ENCODE peak calls at places on chromosome 1, in six cellular contexts. One of them, this sample, is unnamed.

GRCh38 chr1:60073605-60074278 is at the start of gene C1orf87:
- DNase-seq in NCI-H1092 treated with DMSO at 0.1 percent for 48 hours: no peak
- DNase-seq in HuH-7.5: no peak
- DNase-seq in activated CD8-positive, alpha-beta memory T cell treated with anti-CD3 and anti-CD28 coated beads for 1 hour: no peak
- DNase-seq in fibroblast of lung: no peak
- DNase-seq in breast epithelium: no peak
- DNase-seq in this sample: no peak

GRCh38 chr1:209755926-209756607 is at the start of gene TRAF3IP3:
- DNase-seq in NCI-H1092 treated with DMSO at 0.1 percent for 48 hours: no peak
- DNase-seq in HuH-7.5: no peak
- DNase-seq in activated CD8-positive, alpha-beta memory T cell treated with anti-CD3 and anti-CD28 coated beads for 1 hour: peak
- DNase-seq in fibroblast of lung: no peak
- DNase-seq in breast epithelium: no peak
- DNase-seq in this sample: no peak

GRCh38 chr1:156766288-156767100 is 841 bp upstream of the PRCC start:
- DNase-seq in NCI-H1092 treated with DMSO at 0.1 percent for 48 hours: peak
- DNase-seq in HuH-7.5: no peak
- DNase-seq in activated CD8-positive, alpha-beta memory T cell treated with anti-CD3 and anti-CD28 coated beads for 1 hour: no peak
- DNase-seq in fibroblast of lung: no peak
- DNase-seq in breast epithelium: no peak
- DNase-seq in this sample: no peak

GRCh38 chr1:52636701-52637695 is 4.0 kb downstream of the SHISAL2A start:
- DNase-seq in NCI-H1092 treated with DMSO at 0.1 percent for 48 hours: no peak
- DNase-seq in HuH-7.5: no peak
- DNase-seq in activated CD8-positive, alpha-beta memory T cell treated with anti-CD3 and anti-CD28 coated beads for 1 hour: peak
- DNase-seq in fibroblast of lung: no peak
- DNase-seq in breast epithelium: no peak
- DNase-seq in this sample: no peak

GRCh38 chr1:156247460-156248322 is at the start of gene PAQR6:
- DNase-seq in NCI-H1092 treated with DMSO at 0.1 percent for 48 hours: no peak
- DNase-seq in HuH-7.5: no peak
- DNase-seq in activated CD8-positive, alpha-beta memory T cell treated with anti-CD3 and anti-CD28 coated beads for 1 hour: no peak
- DNase-seq in fibroblast of lung: no peak
- DNase-seq in breast epithelium: no peak
- DNase-seq in this sample: no peak

GRCh38 chr1:216847385-216848036 is 124.3 kb upstream of the ESRRG start:
- DNase-seq in NCI-H1092 treated with DMSO at 0.1 percent for 48 hours: no peak
- DNase-seq in HuH-7.5: no peak
- DNase-seq in activated CD8-positive, alpha-beta memory T cell treated with anti-CD3 and anti-CD28 coated beads for 1 hour: no peak
- DNase-seq in fibroblast of lung: peak
- DNase-seq in breast epithelium: no peak
- DNase-seq in this sample: no peak

GRCh38 chr1:25520446-25521061 is 22.9 kb upstream of the LDLRAP1 start:
- DNase-seq in NCI-H1092 treated with DMSO at 0.1 percent for 48 hours: peak
- DNase-seq in HuH-7.5: peak
- DNase-seq in activated CD8-positive, alpha-beta memory T cell treated with anti-CD3 and anti-CD28 coated beads for 1 hour: peak
- DNase-seq in fibroblast of lung: peak
- DNase-seq in breast epithelium: no peak
- DNase-seq in this sample: peak

GRCh38 chr1:41236781-41237180 is 5.3 kb downstream of the SCMH1 start:
- DNase-seq in NCI-H1092 treated with DMSO at 0.1 percent for 48 hours: no peak
- DNase-seq in HuH-7.5: no peak
- DNase-seq in activated CD8-positive, alpha-beta memory T cell treated with anti-CD3 and anti-CD28 coated beads for 1 hour: no peak
- DNase-seq in fibroblast of lung: peak
- DNase-seq in breast epithelium: no peak
- DNase-seq in this sample: no peak

GRCh38 chr1:177959793-177960515 is 9.9 kb downstream of the SEC16B start:
- DNase-seq in NCI-H1092 treated with DMSO at 0.1 percent for 48 hours: peak
- DNase-seq in HuH-7.5: no peak
- DNase-seq in activated CD8-positive, alpha-beta memory T cell treated with anti-CD3 and anti-CD28 coated beads for 1 hour: no peak
- DNase-seq in fibroblast of lung: peak
- DNase-seq in breast epithelium: no peak
- DNase-seq in this sample: peak